ENCODE peak calls at places on chromosome 22, in four cellular contexts. W, C, E and B are unnamed samples.

GRCh38 chr22:31945971-31946680 is 1.8 kb downstream of the YWHAH start:
- DNase-seq in W (no peak), C (no peak), E (no peak), B (no peak)

GRCh38 chr22:45785458-45785857 is 113.8 kb downstream of the ATXN10 start:
- DNase-seq in W (peak; percentile 47), C (no peak), E (peak; percentile 31), B (no peak)

GRCh38 chr22:22892096-22893052 is 4.8 kb downstream of the IGLL5 start:
- DNase-seq in W (no peak), C (peak; percentile 7), E (no peak), B (no peak)

GRCh38 chr22:19565921-19566598 is 41.9 kb upstream of the CLDN5 start:
- DNase-seq in W (no peak), C (peak; percentile 20), E (no peak), B (no peak)

GRCh38 chr22:22110548-22111266 is 128.1 kb upstream of the TOP3B start:
- DNase-seq in W (peak; percentile 57), C (no peak), E (peak; percentile 52), B (peak; percentile 70)

GRCh38 chr22:22235564-22235963 is 9.0 kb upstream of the VPREB1 start:
- DNase-seq in W (peak; percentile 34), C (no peak), E (no peak), B (peak; percentile 33)

GRCh38 chr22:22773979-22774738 is 113.5 kb upstream of the IGLL5 start:
- DNase-seq in W (no peak), C (no peak), E (no peak), B (no peak)

GRCh38 chr22:17489101-17489500 is 74.2 kb upstream of the SLC25A18 start:
- DNase-seq in W (no peak), C (no peak), E (no peak), B (no peak)

GRCh38 chr22:26610983-26611382 is 6.8 kb downstream of the CRYBB1 start:
- DNase-seq in W (peak; percentile 30), C (no peak), E (no peak), B (no peak)

GRCh38 chr22:29587938-29588699 is 7.2 kb upstream of the NIPSNAP1 start:
- DNase-seq in W (peak; percentile 91), C (no peak), E (peak; percentile 36), B (no peak)

GRCh38 chr22:26597026-26597425 is 7.1 kb upstream of the TPST2 start:
- DNase-seq in W (no peak), C (no peak), E (no peak), B (no peak)

GRCh38 chr22:35051791-35052190 is 14.2 kb upstream of the ISX start:
- DNase-seq in W (no peak), C (no peak), E (no peak), B (no peak)

GRCh38 chr22:48947636-48948035 is 880.0 kb downstream of the BRD1 start:
- DNase-seq in W (no peak), C (peak; percentile 4), E (no peak), B (no peak)

GRCh38 chr22:26474687-26475086 is 8.9 kb downstream of the HPS4 start:
- DNase-seq in W (peak; percentile 39), C (no peak), E (no peak), B (no peak)

GRCh38 chr22:28282346-28282745 is 363.3 kb upstream of the PITPNB start:
- DNase-seq in W (peak; percentile 57), C (no peak), E (no peak), B (no peak)

GRCh38 chr22:32376681-32377080 is 19.0 kb downstream of the RFPL3 start:
- DNase-seq in W (no peak), C (no peak), E (no peak), B (no peak)

GRCh38 chr22:31695423-31695822 is 33.4 kb upstream of the PISD start:
- DNase-seq in W (no peak), C (no peak), E (no peak), B (no peak)

GRCh38 chr22:40276877-40277823 is 69.2 kb upstream of the ADSL start:
- DNase-seq in W (peak; percentile 73), C (no peak), E (no peak), B (no peak)

GRCh38 chr22:29259253-29259899 is 8.4 kb downstream of the RHBDD3 start:
- DNase-seq in W (no peak), C (no peak), E (peak; percentile 34), B (no peak)

GRCh38 chr22:22576244-22576988 is 17.4 kb upstream of the PRAME start:
- DNase-seq in W (peak; percentile 44), C (no peak), E (peak; percentile 48), B (peak; percentile 84)

GRCh38 chr22:25172153-25172552 is 27.5 kb upstream of the CRYBB3 start:
- DNase-seq in W (no peak), C (no peak), E (peak; percentile 7), B (no peak)

GRCh38 chr22:35324067-35324466 is 24.4 kb downstream of the TOM1 start:
- DNase-seq in W (no peak), C (no peak), E (no peak), B (no peak)

GRCh38 chr22:17477401-17477833 is 85.9 kb upstream of the SLC25A18 start:
- DNase-seq in W (peak; percentile 34), C (peak; percentile 82), E (no peak), B (no peak)

GRCh38 chr22:31893460-31893859 is 50.9 kb upstream of the YWHAH start:
- DNase-seq in W (no peak), C (no peak), E (no peak), B (no peak)

GRCh38 chr22:31451709-31452571 is 37.7 kb downstream of the EIF4ENIF1 start:
- DNase-seq in W (peak; percentile 67), C (no peak), E (peak; percentile 21), B (peak; percentile 6)

DNA sequence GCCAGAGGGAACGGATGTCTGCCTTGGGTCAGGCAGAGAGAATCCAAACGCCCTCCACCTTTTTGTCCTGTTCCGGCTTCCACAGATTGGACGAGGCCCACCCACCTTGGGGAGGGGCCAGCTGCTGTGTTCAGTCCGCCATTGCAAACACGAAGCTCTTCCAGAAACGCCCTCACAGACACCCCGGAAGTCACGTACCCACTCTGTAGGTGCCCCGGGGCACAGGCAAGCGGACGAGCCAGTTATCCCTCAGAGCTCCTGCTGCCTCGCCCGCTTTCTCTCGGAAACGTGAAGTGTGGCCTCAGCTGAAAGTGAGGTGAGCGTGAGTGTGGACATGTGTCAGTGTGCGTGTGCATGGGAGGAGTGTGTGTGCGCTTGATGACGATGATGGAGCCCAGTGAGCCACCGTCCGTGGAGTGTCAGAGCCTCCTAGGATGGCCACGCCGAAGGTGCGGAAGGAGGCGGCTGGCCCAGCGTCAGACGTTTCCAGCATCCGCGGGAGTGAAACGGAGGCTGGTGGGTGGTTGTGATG is 869.2 kb downstream of the TBC1D22A start:
- DNase-seq in W (no peak), C (no peak), E (no peak), B (no peak)
- TF ChIP-seq CTCF in W (no peak), C (no peak), E (no peak), B (no peak)

DNA sequence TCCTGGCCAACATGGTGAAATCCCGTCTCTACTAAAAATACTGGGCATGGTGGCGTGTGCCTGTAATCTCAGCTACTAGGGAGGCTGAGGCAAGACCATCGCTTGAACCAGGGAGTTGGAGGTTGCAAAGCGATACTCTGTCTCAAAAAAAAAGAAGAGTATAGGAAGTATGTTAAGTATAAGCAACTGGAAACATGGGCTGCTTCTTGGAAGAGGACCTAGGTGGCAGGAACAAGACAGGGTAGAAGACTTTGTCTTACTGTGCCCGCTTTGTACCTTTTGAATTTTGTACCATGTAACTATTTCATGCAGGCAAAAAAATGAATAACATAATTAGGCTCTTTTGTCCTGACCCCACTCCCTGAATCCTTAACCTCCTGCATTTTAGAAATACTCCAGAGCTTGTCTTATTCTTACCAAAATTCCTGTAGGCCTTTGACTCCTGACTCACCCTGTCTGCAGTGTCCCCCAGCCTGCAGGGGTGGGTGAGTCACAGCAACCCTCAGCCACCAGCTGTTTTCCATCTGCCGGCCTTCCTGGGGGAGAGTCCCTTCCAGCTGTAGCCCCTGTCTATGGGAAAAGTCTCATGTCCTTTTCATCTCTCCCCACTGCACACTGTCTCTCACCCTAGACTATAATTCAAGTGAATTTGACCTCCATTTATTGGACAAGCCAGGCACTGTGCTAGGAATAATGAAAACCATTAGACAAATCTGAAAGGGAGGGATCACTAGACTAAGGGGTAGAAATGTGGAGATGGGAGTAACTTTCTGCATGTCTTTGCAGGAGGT is 41.8 kb downstream of the TXN2 start:
- DNase-seq in W (peak; percentile 95), C (peak; percentile 89), E (peak; percentile 85), B (no peak)
- TF ChIP-seq CTCF in W (no peak), C (no peak), E (no peak), B (no peak)

GRCh38 chr22:43734370-43735005 is 77.6 kb downstream of the EFCAB6 start:
- DNase-seq in W (no peak), C (no peak), E (no peak), B (no peak)

GRCh38 chr22:43731986-43732385 is 80.1 kb downstream of the EFCAB6 start:
- DNase-seq in W (no peak), C (no peak), E (no peak), B (no peak)

GRCh38 chr22:43736651-43737050 is 75.5 kb downstream of the EFCAB6 start:
- DNase-seq in W (no peak), C (no peak), E (no peak), B (no peak)

DNA sequence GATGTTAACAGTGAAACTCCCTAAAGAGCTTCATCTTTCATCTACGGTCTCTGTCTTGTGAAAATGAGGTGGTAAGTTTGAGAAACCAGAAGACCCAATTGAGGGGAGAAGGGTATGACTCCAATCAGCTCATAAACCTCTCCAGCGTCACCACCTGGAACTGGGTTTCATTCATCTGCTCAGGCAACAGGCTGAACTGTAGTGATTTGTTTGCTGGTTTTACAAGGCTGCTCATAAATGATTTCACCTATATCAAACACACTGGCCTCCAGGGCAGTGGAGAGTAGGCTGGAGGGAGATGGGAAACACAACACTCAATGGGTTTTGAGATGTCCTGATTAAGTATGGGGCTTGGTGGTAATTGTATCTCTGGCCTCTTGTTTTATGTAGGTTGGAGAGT is 79.0 kb downstream of the EFCAB6 start:
- DNase-seq in W (no peak), C (no peak), E (no peak), B (no peak)
- TF ChIP-seq CTCF in W (no peak), C (no peak), E (no peak), B (no peak)

GRCh38 chr22:38570841-38571364 is 920 bp upstream of the DMC1 start:
- DNase-seq in W (peak; percentile 28), C (peak; percentile 77), E (peak; percentile 9), B (peak; percentile 15)
- TF ChIP-seq CTCF in W (no peak), C (no peak), E (no peak), B (no peak)

DNA sequence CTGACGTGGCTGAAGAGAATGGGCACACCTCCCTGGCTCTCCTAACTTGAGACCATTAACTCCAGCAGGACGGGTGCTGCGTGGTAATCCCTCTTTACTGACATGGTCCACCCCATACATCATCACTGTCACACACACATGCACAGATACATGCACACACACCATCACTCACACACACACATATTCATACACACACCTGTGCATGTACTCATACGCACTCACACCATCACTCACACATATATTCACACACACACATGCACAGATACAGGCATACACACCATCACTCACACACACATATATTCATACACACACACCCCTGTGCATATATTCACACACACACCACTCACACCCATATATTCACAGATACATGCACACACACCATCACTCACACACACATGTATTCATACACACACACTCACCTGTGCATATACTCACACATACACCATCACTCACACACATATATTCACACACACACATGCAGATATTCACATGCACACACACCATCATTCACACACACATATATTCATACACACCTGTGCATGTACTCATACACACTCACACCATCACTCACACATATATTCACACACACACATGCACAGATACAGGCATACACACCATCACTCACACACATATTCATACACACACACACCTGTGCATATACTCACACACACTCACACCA is 74.8 kb downstream of the EFCAB6 start:
- DNase-seq in W (no peak), C (no peak), E (no peak), B (no peak)
- TF ChIP-seq CTCF in W (no peak), C (no peak), E (no peak), B (no peak)